ENCODE peak calls at places on chromosomes 16 and 17, in ten cellular contexts. One of them, this sample, is unnamed.
A peak's percentile ranks its signal among the peaks of the same experiment; 100 is the strongest.

GRCh38 chr17:21075739-21076085 is 32.9 kb upstream of the USP22 start:
- DNase-seq in endodermal cell: no peak
- DNase-seq in psoas muscle: no peak
- DNase-seq in testis: no peak
- DNase-seq in A673: no peak
- DNase-seq in body of pancreas: no peak
- DNase-seq in cardiac muscle cell: no peak
- DNase-seq in tibial nerve: no peak
- DNase-seq in colonic mucosa: no peak
- DNase-seq in heart right ventricle: no peak
- DNase-seq in this sample: no peak

GRCh38 chr17:27303734-27304133 is 9.8 kb downstream of the WSB1 start:
- DNase-seq in colonic mucosa: no peak
- DNase-seq in cardiac muscle cell: no peak
- DNase-seq in endodermal cell: no peak
- DNase-seq in A673: no peak
- DNase-seq in heart right ventricle: no peak
- DNase-seq in body of pancreas: no peak
- DNase-seq in psoas muscle: no peak
- DNase-seq in testis: no peak
- DNase-seq in tibial nerve: no peak
- DNase-seq in this sample: no peak

GRCh38 chr17:40542562-40543411 is 22.5 kb downstream of the CCR7 start:
- DNase-seq in tibial nerve: peak; percentile 80
- DNase-seq in psoas muscle: peak; percentile 89
- DNase-seq in heart right ventricle: peak; percentile 91
- DNase-seq in A673: no peak
- DNase-seq in colonic mucosa: peak; percentile 67
- DNase-seq in testis: peak; percentile 92
- DNase-seq in endodermal cell: peak; percentile 54
- DNase-seq in body of pancreas: peak; percentile 79
- DNase-seq in cardiac muscle cell: no peak
- DNase-seq in this sample: peak; percentile 98

GRCh38 chr16:35431829-35432663 is 1972.6 kb downstream of the TP53TG3F start:
- DNase-seq in cardiac muscle cell: no peak
- DNase-seq in endodermal cell: peak; percentile 68
- DNase-seq in body of pancreas: no peak
- DNase-seq in psoas muscle: no peak
- DNase-seq in colonic mucosa: no peak
- DNase-seq in A673: peak; percentile 1
- DNase-seq in tibial nerve: no peak
- DNase-seq in testis: peak; percentile 77
- DNase-seq in heart right ventricle: no peak
- DNase-seq in this sample: no peak

GRCh38 chr16:57642368-57643135 is 14.1 kb downstream of the ADGRG1 start:
- DNase-seq in tibial nerve: no peak
- DNase-seq in colonic mucosa: no peak
- DNase-seq in psoas muscle: no peak
- DNase-seq in cardiac muscle cell: no peak
- DNase-seq in heart right ventricle: no peak
- DNase-seq in testis: no peak
- DNase-seq in A673: no peak
- DNase-seq in endodermal cell: no peak
- DNase-seq in body of pancreas: no peak
- DNase-seq in this sample: no peak

GRCh38 chr17:57002904-57003303 is 25.0 kb downstream of the SCPEP1 start:
- DNase-seq in testis: no peak
- DNase-seq in heart right ventricle: no peak
- DNase-seq in body of pancreas: no peak
- DNase-seq in A673: no peak
- DNase-seq in cardiac muscle cell: no peak
- DNase-seq in psoas muscle: no peak
- DNase-seq in endodermal cell: peak; percentile 39
- DNase-seq in colonic mucosa: no peak
- DNase-seq in tibial nerve: no peak
- DNase-seq in this sample: no peak

GRCh38 chr17:13925579-13925978 is 143.7 kb upstream of the COX10 start:
- DNase-seq in body of pancreas: no peak
- DNase-seq in cardiac muscle cell: no peak
- DNase-seq in endodermal cell: no peak
- DNase-seq in tibial nerve: no peak
- DNase-seq in testis: no peak
- DNase-seq in A673: no peak
- DNase-seq in psoas muscle: no peak
- DNase-seq in colonic mucosa: no peak
- DNase-seq in heart right ventricle: no peak
- DNase-seq in this sample: no peak

GRCh38 chr17:42809250-42809649 is 10.6 kb downstream of the CNTD1 start:
- DNase-seq in colonic mucosa: no peak
- DNase-seq in tibial nerve: peak; percentile 57
- DNase-seq in endodermal cell: no peak
- DNase-seq in cardiac muscle cell: no peak
- DNase-seq in psoas muscle: peak; percentile 72
- DNase-seq in heart right ventricle: no peak
- DNase-seq in A673: no peak
- DNase-seq in testis: no peak
- DNase-seq in body of pancreas: peak; percentile 45
- DNase-seq in this sample: no peak

GRCh38 chr16:84082110-84082509 is 34.6 kb downstream of the MBTPS1 start:
- DNase-seq in psoas muscle: no peak
- DNase-seq in endodermal cell: peak; percentile 71
- DNase-seq in heart right ventricle: no peak
- DNase-seq in A673: no peak
- DNase-seq in tibial nerve: no peak
- DNase-seq in body of pancreas: no peak
- DNase-seq in colonic mucosa: no peak
- DNase-seq in cardiac muscle cell: no peak
- DNase-seq in testis: no peak
- DNase-seq in this sample: no peak

GRCh38 chr17:58052951-58053715 is 30.1 kb upstream of the DYNLL2 start:
- DNase-seq in heart right ventricle: no peak
- DNase-seq in testis: no peak
- DNase-seq in tibial nerve: no peak
- DNase-seq in endodermal cell: no peak
- DNase-seq in colonic mucosa: no peak
- DNase-seq in body of pancreas: no peak
- DNase-seq in cardiac muscle cell: no peak
- DNase-seq in psoas muscle: no peak
- DNase-seq in A673: no peak
- DNase-seq in this sample: no peak

GRCh38 chr16:47574091-47575054 is 113.2 kb downstream of the PHKB start:
- DNase-seq in psoas muscle: no peak
- DNase-seq in heart right ventricle: no peak
- DNase-seq in A673: peak; percentile 22
- DNase-seq in body of pancreas: no peak
- DNase-seq in endodermal cell: no peak
- DNase-seq in colonic mucosa: no peak
- DNase-seq in testis: no peak
- DNase-seq in cardiac muscle cell: no peak
- DNase-seq in tibial nerve: no peak
- DNase-seq in this sample: peak; percentile 46

GRCh38 chr16:89061590-89062380 is 31.9 kb upstream of the ACSF3 start:
- DNase-seq in tibial nerve: no peak
- DNase-seq in psoas muscle: no peak
- DNase-seq in heart right ventricle: no peak
- DNase-seq in testis: no peak
- DNase-seq in body of pancreas: no peak
- DNase-seq in endodermal cell: no peak
- DNase-seq in A673: no peak
- DNase-seq in colonic mucosa: no peak
- DNase-seq in cardiac muscle cell: no peak
- DNase-seq in this sample: no peak

GRCh38 chr16:89065445-89065795 is 28.2 kb upstream of the ACSF3 start:
- DNase-seq in psoas muscle: no peak
- DNase-seq in testis: no peak
- DNase-seq in heart right ventricle: no peak
- DNase-seq in tibial nerve: no peak
- DNase-seq in colonic mucosa: no peak
- DNase-seq in body of pancreas: no peak
- DNase-seq in A673: no peak
- DNase-seq in endodermal cell: no peak
- DNase-seq in cardiac muscle cell: no peak
- DNase-seq in this sample: no peak

GRCh38 chr16:89062389-89063345 is 31.0 kb upstream of the ACSF3 start:
- DNase-seq in colonic mucosa: no peak
- DNase-seq in endodermal cell: no peak
- DNase-seq in psoas muscle: no peak
- DNase-seq in body of pancreas: no peak
- DNase-seq in testis: no peak
- DNase-seq in tibial nerve: no peak
- DNase-seq in cardiac muscle cell: no peak
- DNase-seq in A673: no peak
- DNase-seq in heart right ventricle: no peak
- DNase-seq in this sample: no peak

GRCh38 chr16:89064606-89065444 is 28.8 kb upstream of the ACSF3 start:
- DNase-seq in tibial nerve: no peak
- DNase-seq in endodermal cell: no peak
- DNase-seq in A673: no peak
- DNase-seq in testis: no peak
- DNase-seq in colonic mucosa: no peak
- DNase-seq in heart right ventricle: no peak
- DNase-seq in cardiac muscle cell: no peak
- DNase-seq in psoas muscle: no peak
- DNase-seq in body of pancreas: no peak
- DNase-seq in this sample: no peak

DNA sequence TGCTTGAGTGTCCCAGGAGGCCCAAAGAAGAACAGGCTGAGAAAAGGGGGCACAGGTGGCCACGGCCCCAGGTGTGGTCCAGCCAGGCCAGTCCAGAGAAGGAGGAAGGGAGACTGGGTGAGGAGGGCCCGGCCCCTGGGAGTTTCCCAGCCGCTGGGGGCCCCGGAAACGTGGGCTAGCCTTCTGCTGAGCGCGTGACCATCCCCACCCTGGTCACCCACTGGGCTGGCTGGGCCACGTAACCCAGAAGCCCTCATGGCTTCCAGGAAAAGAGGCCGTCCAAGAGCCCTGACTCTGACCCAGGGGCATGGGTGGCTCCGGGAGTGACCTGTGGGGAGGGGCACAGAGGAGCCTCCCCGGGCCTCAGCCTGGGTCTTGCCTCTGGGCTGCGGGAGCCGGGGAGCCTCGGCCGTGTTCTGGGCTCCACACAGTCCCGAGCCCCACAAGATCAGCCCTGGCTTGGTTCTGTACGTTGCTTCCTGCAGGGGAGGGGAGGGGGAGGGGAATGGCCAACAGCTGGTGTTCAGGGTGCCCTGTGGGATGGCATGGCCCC is 29.8 kb upstream of the ACSF3 start:
- DNase-seq in tibial nerve: no peak
- DNase-seq in heart right ventricle: no peak
- DNase-seq in colonic mucosa: no peak
- DNase-seq in testis: no peak
- DNase-seq in psoas muscle: no peak
- DNase-seq in A673: no peak
- DNase-seq in endodermal cell: no peak
- DNase-seq in cardiac muscle cell: no peak
- DNase-seq in body of pancreas: no peak
- DNase-seq in this sample: no peak
- H3K36me3 ChIP-seq in tibial nerve: no peaks in the 10 kb centered on the region
- H3K36me3 ChIP-seq in heart right ventricle: no peaks in the 10 kb centered on the region
- H3K36me3 ChIP-seq in colonic mucosa: no peaks in the 10 kb centered on the region
- H3K36me3 ChIP-seq in testis: no peaks in the 10 kb centered on the region
- H3K36me3 ChIP-seq in psoas muscle: no peaks in the 10 kb centered on the region
- H3K36me3 ChIP-seq in A673: no peaks in the 10 kb centered on the region
- H3K36me3 ChIP-seq in endodermal cell: no peaks in the 10 kb centered on the region
- H3K36me3 ChIP-seq in cardiac muscle cell: no peaks in the 10 kb centered on the region
- H3K36me3 ChIP-seq in body of pancreas: no peaks in the 10 kb centered on the region
- H3K36me3 ChIP-seq in this sample: no peaks in the 10 kb centered on the region

DNA sequence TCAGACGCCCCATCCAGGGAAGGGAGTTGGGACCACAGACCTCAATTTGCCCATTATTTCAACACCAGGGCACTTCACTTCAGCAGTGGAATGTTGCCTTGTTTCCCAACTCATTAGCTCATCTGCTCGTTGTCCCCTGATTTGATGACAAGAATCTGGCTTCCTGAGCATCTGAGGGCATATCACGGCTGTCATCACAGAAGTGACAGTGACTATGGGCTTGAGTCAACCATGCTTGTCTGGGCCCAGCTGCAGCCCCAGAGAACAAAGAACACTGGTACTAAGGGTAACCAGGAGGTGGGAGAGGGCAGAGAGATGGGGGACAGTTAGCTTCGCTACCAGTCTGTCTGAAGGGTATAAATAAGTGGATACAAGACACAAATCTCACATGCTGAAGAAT is 266.0 kb upstream of the SDK2 start:
- DNase-seq in psoas muscle: no peak
- DNase-seq in body of pancreas: no peak
- DNase-seq in tibial nerve: no peak
- DNase-seq in cardiac muscle cell: no peak
- DNase-seq in colonic mucosa: no peak
- DNase-seq in endodermal cell: peak; percentile 30
- DNase-seq in heart right ventricle: no peak
- DNase-seq in A673: no peak
- DNase-seq in testis: no peak
- DNase-seq in this sample: no peak
- TF ChIP-seq CTCF in psoas muscle: no peak
- TF ChIP-seq CTCF in body of pancreas: no peak
- TF ChIP-seq CTCF in tibial nerve: no peak
- TF ChIP-seq CTCF in cardiac muscle cell: no peak
- TF ChIP-seq CTCF in colonic mucosa: no peak
- TF ChIP-seq CTCF in endodermal cell: no peak
- TF ChIP-seq CTCF in heart right ventricle: no peak
- TF ChIP-seq CTCF in A673: no peak
- TF ChIP-seq CTCF in testis: no peak
- TF ChIP-seq CTCF in this sample: no peak

DNA sequence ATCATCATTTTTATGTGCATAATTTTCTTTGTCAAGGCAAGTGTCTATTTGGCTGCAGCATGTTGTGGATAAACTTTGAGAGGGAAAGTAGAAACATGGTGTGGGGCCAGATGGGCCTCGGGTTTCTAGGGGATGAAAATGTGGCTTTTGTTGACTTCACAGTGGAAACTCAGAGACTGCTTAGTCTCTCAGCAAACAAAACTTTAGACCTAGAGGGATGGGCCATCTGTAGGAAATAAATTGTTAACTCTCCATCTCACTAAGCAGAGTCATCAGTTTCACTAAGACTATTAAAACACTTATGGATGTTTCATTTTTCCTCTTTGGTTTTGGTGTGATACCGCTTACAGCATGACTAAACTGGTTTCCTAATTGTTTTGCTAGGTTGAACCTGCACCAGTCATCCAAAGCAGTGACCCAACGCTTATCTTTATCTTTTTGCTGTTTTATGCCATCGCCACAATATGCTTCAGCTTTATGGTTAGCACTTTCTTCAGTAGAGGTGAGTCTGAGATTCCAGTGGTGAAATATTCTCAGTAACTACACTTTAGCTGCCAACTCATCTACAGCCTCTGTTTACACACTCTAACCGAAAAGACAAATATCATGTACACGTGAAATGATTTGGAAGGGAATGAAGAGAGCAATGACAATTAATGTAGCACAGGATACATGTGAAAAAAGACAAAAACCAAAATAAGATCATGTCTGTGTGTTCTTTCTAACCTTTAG is 60.6 kb upstream of the CRYM start:
- DNase-seq in tibial nerve: no peak
- DNase-seq in colonic mucosa: no peak
- DNase-seq in testis: no peak
- DNase-seq in psoas muscle: no peak
- DNase-seq in cardiac muscle cell: no peak
- DNase-seq in endodermal cell: no peak
- DNase-seq in body of pancreas: no peak
- DNase-seq in A673: no peak
- DNase-seq in heart right ventricle: no peak
- DNase-seq in this sample: no peak
- H3K27ac ChIP-seq in tibial nerve: no peak overlapping the region
- H3K27ac ChIP-seq in colonic mucosa: peak overlapping the region; percentile 66
- H3K27ac ChIP-seq in testis: no peak overlapping the region
- H3K27ac ChIP-seq in psoas muscle: no peak overlapping the region
- H3K27ac ChIP-seq in cardiac muscle cell: no peak overlapping the region
- H3K27ac ChIP-seq in endodermal cell: no peak overlapping the region
- H3K27ac ChIP-seq in body of pancreas: no peak overlapping the region
- H3K27ac ChIP-seq in A673: no peak overlapping the region
- H3K27ac ChIP-seq in heart right ventricle: no peak overlapping the region
- H3K27ac ChIP-seq in this sample: no peak overlapping the region

GRCh38 chr17:16999931-17000625 is 28.2 kb upstream of the TNFRSF13B start:
- DNase-seq in testis: no peak
- DNase-seq in endodermal cell: no peak
- DNase-seq in colonic mucosa: no peak
- DNase-seq in tibial nerve: no peak
- DNase-seq in cardiac muscle cell: no peak
- DNase-seq in body of pancreas: no peak
- DNase-seq in psoas muscle: no peak
- DNase-seq in heart right ventricle: no peak
- DNase-seq in A673: no peak
- DNase-seq in this sample: no peak
- H3K36me3 ChIP-seq in testis: no peaks in the 10 kb centered on the region
- H3K36me3 ChIP-seq in endodermal cell: no peaks in the 10 kb centered on the region
- H3K36me3 ChIP-seq in colonic mucosa: no peaks in the 10 kb centered on the region
- H3K36me3 ChIP-seq in tibial nerve: no peaks in the 10 kb centered on the region
- H3K36me3 ChIP-seq in cardiac muscle cell: no peaks in the 10 kb centered on the region
- H3K36me3 ChIP-seq in body of pancreas: no peaks in the 10 kb centered on the region
- H3K36me3 ChIP-seq in psoas muscle: no peaks in the 10 kb centered on the region
- H3K36me3 ChIP-seq in heart right ventricle: no peaks in the 10 kb centered on the region
- H3K36me3 ChIP-seq in A673: no peaks in the 10 kb centered on the region
- H3K36me3 ChIP-seq in this sample: no peaks in the 10 kb centered on the region

This sample was measured in brain microvascular endothelial cell.